ENCODE peak calls at places on chromosomes 4 and X, in four cellular contexts. T is neural progenitor cell, H is keratinocyte, P is endodermal cell. U is an unnamed sample.

GRCh38 chr4:143626134-143626859 is 74.2 kb downstream of the FREM3 start:
- DNase-seq in P (no peak), H (no peak), T (no peak), U (peak; percentile 90)

GRCh38 chrX:57573754-57574153 is 18.1 kb upstream of the ZXDB start:
- DNase-seq in T (peak; percentile 39), P (peak; percentile 72), H (no peak), U (no peak)

GRCh38 chrX:7024850-7025249 is 122.7 kb upstream of the STS start:
- DNase-seq in T (no peak), H (no peak), P (no peak), U (no peak)

GRCh38 chr4:160836431-160836830 is 1327.4 kb downstream of the FSTL5 start:
- DNase-seq in T (no peak), P (no peak), H (no peak), U (no peak)

GRCh38 chr4:114184901-114185300 is 205.5 kb upstream of the ARSJ start:
- DNase-seq in H (no peak), P (no peak), T (no peak), U (no peak)

GRCh38 chr4:6322761-6323566 is 53.3 kb downstream of the WFS1 start:
- DNase-seq in T (no peak), P (no peak), H (no peak), U (no peak)

GRCh38 chr4:148029781-148030180 is 297.9 kb downstream of the ARHGAP10 start:
- DNase-seq in T (no peak), H (no peak), P (no peak), U (no peak)

GRCh38 chr4:73684097-73684496 is 56.3 kb upstream of the CXCL8 start:
- DNase-seq in P (no peak), T (peak; percentile 26), H (no peak), U (no peak)

GRCh38 chrX:139759637-139760036 is 51.7 kb upstream of the MCF2 start:
- DNase-seq in H (no peak), P (peak; percentile 66), T (peak; percentile 24), U (no peak)

GRCh38 chrX:139828037-139828436 is 104.8 kb downstream of the ATP11C start:
- DNase-seq in H (no peak), T (no peak), P (no peak), U (no peak)

GRCh38 chrX:41802958-41803357 is 79.0 kb downstream of the GPR82 start:
- DNase-seq in H (no peak), P (peak; percentile 71), T (peak; percentile 22), U (no peak)

GRCh38 chr4:98572697-98573096 is 85.7 kb downstream of the TSPAN5 start:
- DNase-seq in P (no peak), T (no peak), H (no peak), U (no peak)

GRCh38 chrX:96182366-96182765 is 502.3 kb upstream of the DIAPH2 start:
- DNase-seq in T (peak; percentile 38), P (peak; percentile 86), H (no peak), U (no peak)

GRCh38 chrX:41085883-41086626 is 810 bp downstream of the USP9X start:
- DNase-seq in P (peak; percentile 86), H (no peak), T (peak; percentile 60), U (peak; percentile 87)

GRCh38 chr4:170026253-170026991 is at the start of gene MFAP3L:
- DNase-seq in H (no peak), T (peak; percentile 97), P (peak; percentile 94), U (peak; percentile 95)

GRCh38 chr4:182449186-182449880 is 206.1 kb downstream of the TENM3 start:
- DNase-seq in P (no peak), T (peak; percentile 87), H (no peak), U (no peak)

GRCh38 chr4:77777135-77777777 is 41.9 kb downstream of the CNOT6L start:
- DNase-seq in T (no peak), P (no peak), H (no peak), U (no peak)

GRCh38 chrX:110477593-110478228 is 119.1 kb downstream of the RTL9 start:
- DNase-seq in T (no peak), P (peak; percentile 45), H (no peak), U (peak; percentile 34)

GRCh38 chr4:99061048-99061447 is 27.5 kb downstream of the ADH5 start:
- DNase-seq in H (no peak), T (no peak), P (no peak), U (no peak)

GRCh38 chrX:44400588-44400987 is 57.1 kb upstream of the EFHC2 start:
- DNase-seq in T (no peak), H (peak; percentile 88), P (no peak), U (no peak)

GRCh38 chr4:1050486-1051213 is 39.2 kb downstream of the FGFRL1 start:
- DNase-seq in T (peak; percentile 82), H (no peak), P (peak; percentile 93), U (peak; percentile 69)
- TF ChIP-seq CTCF in T (peak; percentile 71), H (peak; percentile 21), P (peak; percentile 85), U (peak; percentile 9)

GRCh38 chrX:85977218-85977617 is 70.1 kb downstream of the CHM start:
- DNase-seq in T (no peak), H (no peak), P (no peak), U (no peak)
- H3K9ac ChIP-seq in T (no peak overlapping the region), H (no peak overlapping the region), P (no peak overlapping the region), U (no peak overlapping the region)

GRCh38 chrX:147838465-147839131 is 73.1 kb upstream of the FMR1 start:
- DNase-seq in T (peak; percentile 9), H (no peak), P (no peak), U (no peak)
- TF ChIP-seq CTCF in T (peak; percentile 66), H (peak; percentile 31), P (peak; percentile 78), U (peak; percentile 28)

DNA sequence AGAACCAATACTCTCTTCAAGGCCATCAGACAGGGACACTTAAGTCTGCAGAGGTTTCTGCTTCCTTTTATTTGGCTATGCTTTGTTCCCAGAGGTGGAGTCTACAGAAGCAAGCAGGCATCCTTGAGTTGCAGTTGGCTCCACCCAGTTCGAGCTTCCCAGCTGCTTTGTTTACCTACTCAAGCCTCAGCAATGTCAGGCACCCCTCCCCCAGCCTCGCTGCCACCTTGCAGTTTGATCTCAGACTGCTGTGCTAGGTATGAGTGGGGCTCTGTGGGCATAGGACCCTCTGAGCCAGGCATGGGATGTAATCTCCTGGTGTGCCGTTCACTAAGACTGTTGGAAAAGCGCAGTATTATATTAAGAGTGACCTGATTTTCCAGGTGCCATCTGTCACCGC is 12.6 kb upstream of the UGT2B15 start:
- DNase-seq in H (no peak), T (no peak), P (no peak), U (no peak)
- H3K9ac ChIP-seq in H (no peak overlapping the region), T (no peak overlapping the region), P (no peak overlapping the region), U (no peak overlapping the region)

GRCh38 chrX:129115935-129116334 is 407.4 kb downstream of the SMARCA1 start:
- DNase-seq in P (no peak), T (no peak), H (no peak), U (no peak)

GRCh38 chrX:129116651-129117050 is 406.6 kb downstream of the SMARCA1 start:
- DNase-seq in H (no peak), P (no peak), T (peak; percentile 33), U (no peak)

GRCh38 chrX:129115104-129115503 is 408.2 kb downstream of the SMARCA1 start:
- DNase-seq in T (peak; percentile 72), H (no peak), P (peak; percentile 88), U (no peak)
- TF ChIP-seq CTCF in T (peak; percentile 62), H (peak; percentile 15), P (peak; percentile 88), U (peak; percentile 16)

GRCh38 chr4:108352664-108353308 is 184.1 kb upstream of the LEF1 start:
- DNase-seq in T (no peak), H (no peak), P (no peak), U (no peak)
- H3K9ac ChIP-seq in T (no peak overlapping the region), H (no peak overlapping the region), P (no peak overlapping the region), U (no peak overlapping the region)

GRCh38 chrX:16212436-16212835 is 45.2 kb downstream of the MAGEB17 start:
- DNase-seq in H (no peak), P (peak; percentile 65), T (peak; percentile 54), U (no peak)
- TF ChIP-seq CTCF in H (peak; percentile 29), P (peak; percentile 74), T (peak; percentile 54), U (no peak)

GRCh38 chrX:48919360-48919821 is 567 bp upstream of the PIM2 start:
- DNase-seq in P (peak; percentile 83), T (no peak), H (no peak), U (peak; percentile 75)
- H3K9ac ChIP-seq in P (peak overlapping the region; percentile 83), T (no peak overlapping the region), H (peak overlapping the region; percentile 28), U (peak overlapping the region; percentile 16)